ENCODE peak calls at places on chromosomes 6 and 20, in five cellular contexts. One of them, this sample, is unnamed.

GRCh38 chr6:16436550-16436949 is 198.2 kb downstream of the GMPR start:
- DNase-seq in NAMALWA: no peak
- DNase-seq in T-helper 9 cell: no peak
- DNase-seq in cardiac fibroblast: no peak
- DNase-seq in T-helper 2 cell: peak
- DNase-seq in this sample: no peak

GRCh38 chr20:37727247-37727956 is 33.6 kb downstream of the CTNNBL1 start:
- DNase-seq in NAMALWA: no peak
- DNase-seq in T-helper 9 cell: no peak
- DNase-seq in cardiac fibroblast: peak
- DNase-seq in T-helper 2 cell: no peak
- DNase-seq in this sample: no peak

GRCh38 chr6:111176038-111176762 is 88.9 kb downstream of the SLC16A10 start:
- DNase-seq in NAMALWA: no peak
- DNase-seq in T-helper 9 cell: no peak
- DNase-seq in cardiac fibroblast: no peak
- DNase-seq in T-helper 2 cell: no peak
- DNase-seq in this sample: no peak

GRCh38 chr6:135128268-135128914 is 52.7 kb upstream of the MYB start:
- DNase-seq in NAMALWA: no peak
- DNase-seq in T-helper 9 cell: peak
- DNase-seq in cardiac fibroblast: no peak
- DNase-seq in T-helper 2 cell: peak
- DNase-seq in this sample: peak

GRCh38 chr6:28606424-28607391 is 81.0 kb downstream of the GPX5 start:
- DNase-seq in NAMALWA: peak
- DNase-seq in T-helper 9 cell: no peak
- DNase-seq in cardiac fibroblast: peak
- DNase-seq in T-helper 2 cell: peak
- DNase-seq in this sample: no peak

GRCh38 chr6:12119085-12119588 is 107.0 kb downstream of the HIVEP1 start:
- DNase-seq in NAMALWA: peak
- DNase-seq in T-helper 9 cell: peak
- DNase-seq in cardiac fibroblast: no peak
- DNase-seq in T-helper 2 cell: peak
- DNase-seq in this sample: no peak

GRCh38 chr6:13080462-13081188 is 247.7 kb downstream of the TBC1D7 start:
- DNase-seq in NAMALWA: no peak
- DNase-seq in T-helper 9 cell: no peak
- DNase-seq in cardiac fibroblast: no peak
- DNase-seq in T-helper 2 cell: no peak
- DNase-seq in this sample: no peak

GRCh38 chr6:57221191-57221935 is 744 bp downstream of the RAB23 start:
- DNase-seq in NAMALWA: peak
- DNase-seq in T-helper 9 cell: peak
- DNase-seq in cardiac fibroblast: peak
- DNase-seq in T-helper 2 cell: peak
- DNase-seq in this sample: no peak

GRCh38 chr6:71721642-71722041 is 164.7 kb upstream of the RIMS1 start:
- DNase-seq in NAMALWA: no peak
- DNase-seq in T-helper 9 cell: no peak
- DNase-seq in cardiac fibroblast: no peak
- DNase-seq in T-helper 2 cell: no peak
- DNase-seq in this sample: no peak

GRCh38 chr6:152897807-152898399 is 84.9 kb downstream of the FBXO5 start:
- DNase-seq in NAMALWA: peak
- DNase-seq in T-helper 9 cell: peak
- DNase-seq in cardiac fibroblast: peak
- DNase-seq in T-helper 2 cell: peak
- DNase-seq in this sample: peak

GRCh38 chr6:9139762-9140161 is 704.4 kb upstream of the SLC35B3 start:
- DNase-seq in NAMALWA: no peak
- DNase-seq in T-helper 9 cell: no peak
- DNase-seq in cardiac fibroblast: no peak
- DNase-seq in T-helper 2 cell: no peak
- DNase-seq in this sample: no peak

GRCh38 chr6:16130932-16131387 is 2.1 kb downstream of the MYLIP start:
- DNase-seq in NAMALWA: peak
- DNase-seq in T-helper 9 cell: peak
- DNase-seq in cardiac fibroblast: peak
- DNase-seq in T-helper 2 cell: peak
- DNase-seq in this sample: no peak

GRCh38 chr20:23141016-23141415 is 54.9 kb upstream of the CD93 start:
- DNase-seq in NAMALWA: no peak
- DNase-seq in T-helper 9 cell: no peak
- DNase-seq in cardiac fibroblast: no peak
- DNase-seq in T-helper 2 cell: no peak
- DNase-seq in this sample: no peak

GRCh38 chr6:105398859-105399258 is 4.0 kb downstream of the PREP start:
- DNase-seq in NAMALWA: no peak
- DNase-seq in T-helper 9 cell: no peak
- DNase-seq in cardiac fibroblast: no peak
- DNase-seq in T-helper 2 cell: no peak
- DNase-seq in this sample: no peak

GRCh38 chr6:70037445-70037844 is 171.1 kb downstream of the COL19A1 start:
- DNase-seq in NAMALWA: no peak
- DNase-seq in T-helper 9 cell: no peak
- DNase-seq in cardiac fibroblast: no peak
- DNase-seq in T-helper 2 cell: no peak
- DNase-seq in this sample: no peak

GRCh38 chr6:166999145-166999844 is at the start of gene CEP43:
- DNase-seq in NAMALWA: peak
- DNase-seq in T-helper 9 cell: peak
- DNase-seq in cardiac fibroblast: peak
- DNase-seq in T-helper 2 cell: peak
- DNase-seq in this sample: peak

GRCh38 chr6:2940010-2940850 is 31.1 kb downstream of the SERPINB6 start:
- DNase-seq in NAMALWA: no peak
- DNase-seq in T-helper 9 cell: peak
- DNase-seq in cardiac fibroblast: no peak
- DNase-seq in T-helper 2 cell: peak
- DNase-seq in this sample: peak

GRCh38 chr6:87029711-87030314 is 65.1 kb downstream of the CGA start:
- DNase-seq in NAMALWA: peak
- DNase-seq in T-helper 9 cell: no peak
- DNase-seq in cardiac fibroblast: peak
- DNase-seq in T-helper 2 cell: peak
- DNase-seq in this sample: no peak

GRCh38 chr20:24837721-24838456 is 111.2 kb upstream of the CST7 start:
- DNase-seq in NAMALWA: no peak
- DNase-seq in T-helper 9 cell: no peak
- DNase-seq in cardiac fibroblast: peak
- DNase-seq in T-helper 2 cell: no peak
- DNase-seq in this sample: no peak

GRCh38 chr6:14440891-14441358 is 323.4 kb downstream of the CD83 start:
- DNase-seq in NAMALWA: no peak
- DNase-seq in T-helper 9 cell: no peak
- DNase-seq in cardiac fibroblast: peak
- DNase-seq in T-helper 2 cell: no peak
- DNase-seq in this sample: no peak

This sample was measured in stimulated activated effector memory CD8-positive, alpha-beta T cell treated with anti-CD3 and anti-CD28 coated beads, Interleukin-12 subunit alpha, Interleukin-12 subunit beta, amount 100 ng/mL, for 72 hours.